ENCODE peak calls at places on chromosomes 4 and X, in five cellular contexts. U, E, M, A and G are unnamed samples.

GRCh38 chr4:124262211-124263179 is 450.0 kb downstream of the ANKRD50 start:
- DNase-seq in M (peak), E (peak), U (peak), A (peak), G (peak)

GRCh38 chr4:54230479-54231418 is 1.7 kb downstream of the PDGFRA start:
- DNase-seq in M (peak), E (peak), A (peak), U (peak), G (no peak)

GRCh38 chrX:153474718-153475117 is 4.3 kb upstream of the HAUS7 start:
- DNase-seq in E (peak), U (no peak), A (peak), M (peak), G (no peak)

GRCh38 chr4:182845618-182846017 is 71.6 kb downstream of the DCTD start:
- DNase-seq in M (no peak), A (no peak), E (no peak), U (no peak), G (no peak)

GRCh38 chr4:159107203-159107921 is 4.5 kb downstream of the RAPGEF2 start:
- DNase-seq in E (no peak), A (no peak), U (no peak), M (no peak), G (no peak)

GRCh38 chr4:41160856-41161255 is 53.5 kb downstream of the APBB2 start:
- DNase-seq in A (no peak), U (no peak), M (no peak), E (no peak), G (no peak)

GRCh38 chrX:110218591-110218990 is 99.3 kb downstream of the AMMECR1 start:
- DNase-seq in A (peak), M (no peak), E (no peak), U (no peak), G (no peak)

GRCh38 chr4:122450847-122451246 is 5.7 kb downstream of the IL2 start:
- DNase-seq in M (peak), U (peak), E (no peak), A (peak), G (no peak)

GRCh38 chr4:140300271-140300970 is 73.0 kb upstream of the SCOC start:
- DNase-seq in E (peak), U (no peak), A (peak), M (peak), G (no peak)

GRCh38 chr4:112038861-112039260 is 106.4 kb upstream of the FAM241A start:
- DNase-seq in E (no peak), M (no peak), U (no peak), A (no peak), G (no peak)

GRCh38 chrX:3811331-3812311 is 98.2 kb upstream of the PRKX start:
- DNase-seq in E (no peak), M (no peak), U (peak), A (peak), G (no peak)

GRCh38 chr4:176435891-176436499 is 116.2 kb downstream of the SPCS3 start:
- DNase-seq in M (no peak), U (no peak), A (peak), E (no peak), G (no peak)

GRCh38 chrX:3807906-3808305 is 94.5 kb upstream of the PRKX start:
- DNase-seq in E (no peak), A (no peak), M (no peak), U (no peak), G (no peak)

GRCh38 chr4:110712486-110712885 is 89.6 kb upstream of the PITX2 start:
- DNase-seq in E (no peak), U (no peak), A (no peak), M (no peak), G (no peak)

GRCh38 chrX:12970691-12971202 is 4.2 kb upstream of the TMSB4X start:
- DNase-seq in E (peak), M (peak), U (peak), A (peak), G (no peak)

GRCh38 chr4:113979157-113979972 is at the start of gene ARSJ:
- DNase-seq in M (peak), E (peak), U (peak), A (peak), G (no peak)
- H3K4me3 ChIP-seq in M (peak), E (peak), U (peak), A (peak), G (peak)

GRCh38 chr4:14368391-14368790 is 633.9 kb upstream of the CPEB2 start:
- DNase-seq in E (no peak), A (no peak), U (no peak), M (no peak), G (no peak)

GRCh38 chr4:14361084-14361483 is 641.2 kb upstream of the CPEB2 start:
- DNase-seq in A (no peak), E (no peak), M (no peak), U (peak), G (no peak)

GRCh38 chr4:14364953-14365533 is 637.2 kb upstream of the CPEB2 start:
- DNase-seq in M (no peak), U (no peak), A (no peak), E (no peak), G (no peak)
- H3K4me3 ChIP-seq in M (no peak), U (no peak), A (no peak), E (no peak), G (no peak)

GRCh38 chrX:115232933-115233496 is 881 bp downstream of the LRCH2 start:
- DNase-seq in A (peak), U (no peak), M (no peak), E (no peak), G (no peak)
- H3K4me3 ChIP-seq in A (peak), U (peak), M (peak), E (peak), G (peak)

GRCh38 chr4:87359258-87359657 is 31.7 kb downstream of the HSD17B11 start:
- DNase-seq in M (no peak), E (no peak), U (no peak), A (no peak), G (no peak)

GRCh38 chr4:87353592-87353991 is 30.9 kb upstream of the HSD17B13 start:
- DNase-seq in U (peak), E (peak), A (peak), M (peak), G (no peak)

GRCh38 chr4:87356832-87357526 is 34.0 kb downstream of the HSD17B11 start:
- DNase-seq in M (no peak), A (no peak), E (no peak), U (no peak), G (no peak)

DNA sequence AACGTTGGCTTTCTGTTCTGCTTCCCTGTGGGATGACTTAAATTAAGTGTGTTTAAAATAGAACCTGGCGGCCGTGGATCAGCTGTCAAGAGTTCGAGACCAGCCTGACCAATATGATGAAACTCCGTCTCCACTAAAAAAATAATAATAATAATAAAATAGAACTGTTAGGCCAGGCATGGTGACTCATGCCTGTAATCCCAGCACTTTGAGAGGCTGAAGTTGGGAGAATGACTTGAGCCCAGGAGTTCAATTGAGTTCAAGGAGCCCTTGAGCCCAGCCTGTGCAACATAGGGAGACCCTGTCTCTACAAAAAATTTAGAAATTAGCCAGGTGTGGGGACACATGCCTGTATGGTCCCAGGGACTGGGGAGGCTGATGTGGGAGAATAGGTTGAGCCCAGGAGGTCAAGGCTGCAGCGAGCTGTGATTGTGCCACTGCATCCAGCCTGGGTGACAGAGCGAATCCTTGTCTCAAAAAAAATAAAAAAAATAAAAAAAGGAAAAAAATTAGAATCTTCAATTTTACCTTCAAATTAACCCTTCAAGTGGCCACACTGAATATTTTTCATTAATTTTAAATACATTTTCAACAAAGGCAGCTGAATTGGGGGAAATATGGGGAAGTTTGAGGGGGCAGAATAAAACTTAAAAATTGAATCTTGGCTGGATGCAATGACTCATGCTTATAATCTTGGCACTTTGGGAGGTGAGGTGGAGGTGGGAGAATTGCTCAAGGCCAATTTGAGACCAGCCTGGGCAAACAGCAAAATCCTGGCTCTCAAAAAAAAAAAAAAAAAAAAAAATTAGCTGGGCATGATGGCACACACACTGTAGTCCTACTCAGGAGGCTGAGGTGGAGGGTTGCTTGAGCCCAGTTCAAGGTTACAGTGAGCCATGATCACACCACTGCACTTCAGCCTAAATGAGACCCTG is 31.8 kb upstream of the HSD17B13 start:
- DNase-seq in A (peak), E (no peak), M (no peak), U (no peak), G (no peak)
- H3K4me3 ChIP-seq in A (no peak), E (no peak), M (no peak), U (no peak), G (no peak)

DNA sequence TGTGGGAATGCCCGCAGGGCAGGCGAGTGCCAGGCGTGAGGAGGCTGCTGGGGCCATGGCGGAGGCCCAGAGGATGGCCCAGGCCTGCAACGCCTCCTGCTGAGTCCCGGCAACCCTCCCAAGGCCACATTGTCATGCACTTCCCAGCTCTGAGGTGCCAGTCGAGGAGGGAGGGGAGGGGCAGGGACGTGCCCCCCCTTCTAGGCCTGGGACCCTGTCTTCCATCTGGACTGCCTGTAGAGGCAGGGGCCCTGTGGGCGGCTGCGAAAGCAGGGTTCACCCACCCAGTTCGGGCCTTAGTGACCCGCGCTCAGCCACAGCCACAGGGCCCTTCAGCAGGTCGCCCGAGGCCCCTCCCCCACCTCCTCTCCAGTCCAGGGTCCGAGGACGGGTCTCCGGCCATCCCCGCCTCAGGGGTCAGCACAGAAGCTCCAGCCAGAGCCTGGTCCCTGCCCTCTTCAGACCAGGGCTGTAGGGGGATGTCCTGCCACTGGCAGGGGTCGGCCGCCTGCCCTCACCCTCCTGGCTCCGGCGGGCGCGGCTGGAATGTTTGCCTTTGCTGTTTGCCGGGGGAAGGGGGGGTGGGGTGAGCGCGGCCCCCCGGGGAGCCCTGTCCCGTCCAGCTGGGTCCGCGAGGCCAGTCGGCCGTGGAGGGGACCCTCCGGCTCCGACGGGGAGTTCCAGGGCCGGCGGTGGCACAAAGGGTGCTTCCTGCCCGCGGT is 26.6 kb upstream of the FGFR3 start:
- DNase-seq in E (no peak), M (peak), A (no peak), U (peak), G (no peak)
- H3K4me3 ChIP-seq in E (no peak), M (peak), A (no peak), U (peak), G (peak)